ENCODE peak calls at places on chromosomes 7 and 10, in four cellular contexts. Z is osteoblast, X is heart right ventricle, V is fibroblast of lung. J is an unnamed sample.

GRCh38 chr7:47488205-47488968 is 93.5 kb downstream of the TNS3 start:
- DNase-seq in X (no peak), Z (no peak), V (peak), J (no peak)

GRCh38 chr7:30173058-30173897 is 38.5 kb downstream of the MTURN start:
- DNase-seq in X (peak), Z (peak), V (peak), J (no peak)

GRCh38 chr10:76881477-76882220 is 756.0 kb downstream of the KCNMA1 start:
- DNase-seq in V (peak), X (no peak), Z (peak), J (no peak)

GRCh38 chr7:150448789-150449147 is 1.7 kb upstream of the GIMAP8 start:
- DNase-seq in X (peak), V (peak), Z (peak), J (peak)

GRCh38 chr10:50576245-50576815 is 47.4 kb downstream of the SGMS1 start:
- DNase-seq in X (no peak), V (no peak), Z (peak), J (no peak)

GRCh38 chr10:98460837-98461499 is 14.2 kb upstream of the HPS1 start:
- DNase-seq in V (peak), Z (peak), X (no peak), J (no peak)

GRCh38 chr10:132684164-132684891 is 101.6 kb downstream of the NKX6-2 start:
- DNase-seq in V (peak), X (no peak), Z (peak), J (no peak)

GRCh38 chr7:55086413-55087201 is 67.8 kb downstream of the EGFR start:
- DNase-seq in Z (peak), V (peak), X (no peak), J (no peak)

GRCh38 chr10:118850418-118851061 is 95.8 kb upstream of the CACUL1 start:
- DNase-seq in X (peak), V (peak), Z (no peak), J (peak)

GRCh38 chr10:73262105-73262730 is 9.8 kb upstream of the MRPS16 start:
- DNase-seq in X (no peak), Z (no peak), V (peak), J (no peak)

GRCh38 chr10:86217386-86218080 is 149.1 kb downstream of the GRID1 start:
- DNase-seq in V (peak), X (no peak), Z (peak), J (no peak)

GRCh38 chr7:50142421-50143113 is 49.5 kb upstream of the ZPBP start:
- DNase-seq in V (peak), X (no peak), Z (no peak), J (no peak)

GRCh38 chr7:112990619-112991018 is 96.0 kb downstream of the GPR85 start:
- DNase-seq in Z (no peak), V (peak), X (no peak), J (no peak)

GRCh38 chr10:60032723-60033122 is 126.4 kb upstream of the CCDC6 start:
- DNase-seq in Z (peak), X (no peak), V (peak), J (no peak)

GRCh38 chr10:129372168-129372567 is 94.9 kb upstream of the MGMT start:
- DNase-seq in X (no peak), Z (no peak), V (no peak), J (no peak)

GRCh38 chr10:17599089-17599488 is 18.1 kb downstream of the HACD1 start:
- DNase-seq in X (no peak), V (peak), Z (no peak), J (peak)

GRCh38 chr7:155751409-155751808 is 60.9 kb downstream of the SHH start:
- DNase-seq in Z (no peak), V (no peak), X (no peak), J (no peak)

GRCh38 chr7:71626206-71626605 is 494.3 kb downstream of the GALNT17 start:
- DNase-seq in X (no peak), V (peak), Z (no peak), J (no peak)

GRCh38 chr10:1643161-1643910 is 94.0 kb downstream of the ADARB2 start:
- DNase-seq in Z (no peak), X (no peak), V (no peak), J (peak)

GRCh38 chr7:16404631-16405030 is 16.7 kb downstream of the CRPPA start:
- DNase-seq in V (no peak), Z (no peak), X (no peak), J (no peak)

GRCh38 chr10:57338823-57339558 is 928.7 kb downstream of the IPMK start:
- DNase-seq in X (no peak), V (peak), Z (peak), J (peak)

GRCh38 chr7:7761974-7762769 is 43.8 kb upstream of the RPA3 start:
- DNase-seq in X (no peak), Z (no peak), V (peak), J (no peak)
- H3K4me3 ChIP-seq in X (peak), Z (peak), V (peak), J (no peak)

DNA sequence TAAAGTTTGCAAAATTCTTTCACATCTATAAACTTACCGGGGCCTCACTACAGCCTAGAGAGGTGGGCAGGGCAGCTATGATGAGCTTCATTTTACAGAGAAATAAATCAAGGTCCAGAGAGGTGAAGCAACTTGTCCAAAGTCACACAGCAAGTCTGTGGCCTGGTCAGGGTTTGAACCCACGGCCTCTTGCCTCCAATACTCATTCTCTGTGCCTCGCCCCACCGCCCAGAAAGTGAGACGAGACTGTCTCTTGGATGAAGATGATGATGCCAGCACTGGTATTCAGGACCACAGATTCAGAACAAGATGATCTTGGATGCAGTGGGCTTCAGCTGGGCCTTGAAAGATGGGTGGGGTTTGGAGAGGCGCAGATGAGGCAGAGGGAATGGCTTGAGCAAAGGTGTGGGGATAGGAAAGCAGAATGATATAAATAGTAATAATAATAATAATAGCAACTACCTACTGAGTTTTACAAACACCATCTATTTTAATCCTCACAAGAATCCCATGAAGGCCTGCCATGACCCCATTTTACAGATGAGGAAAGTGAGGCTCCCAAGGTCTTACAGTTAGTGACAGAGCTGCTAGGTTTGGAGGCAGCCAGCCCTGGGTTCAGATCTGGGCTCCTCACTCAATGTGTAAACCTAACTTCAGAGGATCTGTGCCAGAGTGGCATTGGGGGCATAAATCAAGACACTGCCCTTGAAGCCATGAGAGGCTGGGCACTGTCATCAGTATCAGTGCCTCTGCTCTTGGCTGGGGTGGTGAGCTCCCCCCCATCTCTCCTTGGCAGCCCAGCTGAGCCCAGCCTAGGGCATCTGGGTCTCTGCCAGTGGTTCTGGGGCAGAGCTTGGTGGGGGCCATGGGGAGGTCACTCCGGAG is 70.0 kb downstream of the NEURL1 start:
- DNase-seq in V (no peak), Z (peak), X (no peak), J (no peak)
- H3K27ac ChIP-seq in V (no peak), Z (no peak), X (no peak), J (no peak)

GRCh38 chr7:6614941-6615737 is at the start of gene ZNF853:
- DNase-seq in X (no peak), Z (peak), V (peak), J (no peak)
- H3K4me3 ChIP-seq in X (peak), Z (peak), V (no peak), J (peak)

DNA sequence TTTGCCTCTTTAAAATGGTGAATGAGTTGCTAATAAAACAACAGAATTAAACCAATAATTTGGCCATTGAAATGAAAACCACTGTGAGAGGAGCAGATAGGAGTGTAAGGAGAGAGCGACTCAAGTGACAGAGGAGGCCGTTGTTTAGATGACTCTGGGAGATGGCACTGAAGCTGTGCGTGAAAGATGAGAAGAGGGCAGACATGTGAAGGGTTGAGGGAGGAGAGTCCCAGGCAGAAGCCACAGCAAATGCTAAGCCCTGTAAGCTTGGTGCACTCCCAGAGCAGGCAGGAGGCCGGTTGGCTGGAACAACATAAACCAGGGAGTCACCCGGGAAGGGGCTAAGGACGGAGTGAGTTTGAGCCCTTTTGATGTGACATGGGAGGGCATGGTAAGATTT is 814 bp upstream of the OPALIN start:
- DNase-seq in V (no peak), Z (no peak), X (no peak), J (no peak)
- H3K27ac ChIP-seq in V (no peak), Z (no peak), X (no peak), J (no peak)

DNA sequence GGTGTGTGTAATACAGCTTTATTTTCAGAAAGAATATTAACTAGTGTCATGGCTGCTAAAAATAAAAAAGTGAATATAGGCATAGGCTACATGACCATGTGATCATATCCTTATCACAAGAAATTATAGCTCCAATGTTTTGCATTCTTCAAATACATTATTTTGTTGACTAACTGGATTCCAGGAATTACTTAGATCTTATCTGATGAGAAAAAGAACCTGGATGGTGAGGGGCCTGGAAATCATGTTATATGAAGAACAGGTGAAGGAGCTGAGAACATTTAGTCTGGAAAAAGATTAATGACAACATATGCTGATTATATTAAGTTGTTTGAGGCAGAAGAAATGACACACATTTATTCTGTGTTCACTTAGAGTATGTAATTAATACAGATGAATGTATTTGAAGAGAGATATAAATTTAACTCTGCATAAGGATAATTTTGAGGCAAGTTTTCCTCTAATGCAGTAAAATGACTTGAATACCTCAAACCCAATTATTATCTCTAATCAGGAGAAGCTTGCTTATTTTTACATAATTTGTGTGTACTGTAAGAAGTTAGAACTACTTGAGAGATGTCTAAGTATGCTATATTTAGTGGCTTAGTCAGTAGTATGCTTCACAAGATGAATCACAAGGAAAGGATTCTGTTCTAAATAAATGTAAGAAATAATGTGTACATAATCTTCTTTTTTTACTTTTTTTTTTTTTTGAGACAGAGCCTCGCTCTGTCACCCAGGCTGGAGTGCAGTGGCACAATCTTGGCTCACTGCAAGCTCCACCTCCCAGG is 13.5 kb downstream of the PHTF2 start:
- DNase-seq in Z (peak), X (no peak), V (peak), J (no peak)
- H3K4me3 ChIP-seq in Z (peak), X (no peak), V (no peak), J (no peak)

DNA sequence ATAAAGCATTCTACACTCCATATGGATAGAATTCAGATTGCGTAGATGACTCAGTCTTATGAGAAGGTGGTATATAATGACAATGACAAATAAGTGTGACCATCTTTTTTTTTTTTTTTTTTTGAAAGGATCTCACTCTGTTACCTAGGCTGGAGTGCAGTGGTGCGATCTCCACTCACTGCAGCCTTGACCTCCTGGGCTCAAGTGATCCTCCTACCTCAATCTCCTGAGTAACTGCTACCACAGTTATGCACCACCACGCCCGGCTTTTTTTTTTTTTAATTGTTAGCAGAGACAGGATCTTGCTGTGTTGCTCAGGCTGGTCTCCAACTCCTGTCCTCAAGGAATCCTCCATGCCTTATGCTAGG is 43.2 kb upstream of the NRP1 start:
- DNase-seq in Z (no peak), V (peak), X (no peak), J (no peak)
- H3K27ac ChIP-seq in Z (peak), V (peak), X (no peak), J (no peak)

J was measured in iPS DF 6.9.